ENCODE peak calls at places on chromosomes 4 and X, in four cellular contexts. G, N, X and Z are unnamed samples.

GRCh38 chr4:138681000-138681604 is 334.5 kb upstream of the NOCT start:
- DNase-seq in G (peak; percentile 92), N (peak; percentile 49), X (peak; percentile 54), Z (no peak)

GRCh38 chr4:115433501-115433900 is 320.1 kb upstream of the NDST4 start:
- DNase-seq in G (no peak), N (peak; percentile 43), X (no peak), Z (no peak)

GRCh38 chrX:153477039-153477438 is 6.7 kb upstream of the HAUS7 start:
- DNase-seq in G (peak; percentile 54), N (no peak), X (peak; percentile 79), Z (no peak)

GRCh38 chrX:57519578-57520118 is 72.2 kb upstream of the ZXDB start:
- DNase-seq in G (no peak), N (no peak), X (no peak), Z (no peak)

GRCh38 chrX:17622331-17622730 is 115.0 kb upstream of the SCML1 start:
- DNase-seq in G (no peak), N (no peak), X (no peak), Z (no peak)

GRCh38 chr4:33837043-33837442 is 2407.3 kb downstream of the ARAP2 start:
- DNase-seq in G (peak; percentile 7), N (peak; percentile 28), X (peak; percentile 91), Z (no peak)

GRCh38 chr4:6640292-6641163 is at the start of gene MRFAP1:
- DNase-seq in G (peak; percentile 97), N (peak; percentile 96), X (peak; percentile 96), Z (peak; percentile 98)

GRCh38 chr4:100609810-100610209 is 92.0 kb upstream of the EMCN start:
- DNase-seq in G (no peak), N (no peak), X (no peak), Z (peak; percentile 24)

GRCh38 chrX:121782976-121783375 is 735.6 kb downstream of the GLUD2 start:
- DNase-seq in G (no peak), N (no peak), X (no peak), Z (no peak)

GRCh38 chrX:69424910-69425309 is 79.2 kb upstream of the NALF2 start:
- DNase-seq in G (no peak), N (no peak), X (no peak), Z (no peak)

GRCh38 chrX:97616883-97617510 is 733.3 kb downstream of the RPA4 start:
- DNase-seq in G (peak; percentile 44), N (peak; percentile 83), X (peak; percentile 71), Z (no peak)

GRCh38 chrX:151596282-151596681 is 32.8 kb downstream of the PASD1 start:
- DNase-seq in G (no peak), N (no peak), X (no peak), Z (no peak)

GRCh38 chrX:154526901-154527675 is 11.1 kb upstream of the FAM3A start:
- DNase-seq in G (peak; percentile 90), N (peak; percentile 69), X (peak; percentile 73), Z (peak; percentile 64)

GRCh38 chr4:80036949-80037348 is 36.1 kb downstream of the ANTXR2 start:
- DNase-seq in G (peak; percentile 45), N (no peak), X (peak; percentile 79), Z (no peak)

GRCh38 chr4:184453402-184454160 is 20.8 kb downstream of the IRF2 start:
- DNase-seq in G (peak; percentile 57), N (peak; percentile 68), X (peak; percentile 89), Z (peak; percentile 23)

GRCh38 chr4:48017108-48017527 is 546 bp downstream of the NIPAL1 start:
- DNase-seq in G (peak; percentile 91), N (peak; percentile 96), X (peak; percentile 82), Z (peak; percentile 43)

GRCh38 chr4:172042714-172043114 is 229.5 kb downstream of the GALNTL6 start:
- DNase-seq in G (peak; percentile 51), N (peak; percentile 16), X (peak; percentile 19), Z (no peak)

GRCh38 chr4:138588501-138588900 is 346.4 kb upstream of the SLC7A11 start:
- DNase-seq in G (no peak), N (no peak), X (peak; percentile 5), Z (no peak)

GRCh38 chrX:43405191-43405590 is 250.9 kb upstream of the MAOA start:
- DNase-seq in G (no peak), N (no peak), X (no peak), Z (no peak)

GRCh38 chr4:60463846-60464502 is 736.2 kb upstream of the ADGRL3 start:
- DNase-seq in G (no peak), N (peak; percentile 10), X (peak; percentile 1), Z (no peak)

GRCh38 chrX:55142206-55142918 is 53.5 kb downstream of the PAGE2 start:
- DNase-seq in G (peak; percentile 16), N (no peak), X (no peak), Z (no peak)

GRCh38 chr4:165621983-165622382 is 243.2 kb downstream of the CPE start:
- DNase-seq in G (no peak), N (peak; percentile 40), X (peak; percentile 38), Z (no peak)

GRCh38 chrX:113274801-113275200 is 434.2 kb upstream of the AMOT start:
- DNase-seq in G (no peak), N (no peak), X (peak; percentile 3), Z (no peak)

GRCh38 chrX:44946771-44947170 is 73.8 kb downstream of the KDM6A start:
- DNase-seq in G (no peak), N (peak; percentile 20), X (peak; percentile 23), Z (no peak)

GRCh38 chrX:52574416-52575275 is 57.8 kb upstream of the XAGE1B start:
- DNase-seq in G (peak; percentile 71), N (peak; percentile 46), X (peak; percentile 53), Z (no peak)

GRCh38 chr4:185573651-185574199 is 38.4 kb upstream of the PDLIM3 start:
- DNase-seq in G (peak; percentile 47), N (peak; percentile 71), X (peak; percentile 85), Z (no peak)

GRCh38 chrX:11792461-11793421 is 34.7 kb downstream of the MSL3 start:
- DNase-seq in G (no peak), N (no peak), X (no peak), Z (peak; percentile 85)

GRCh38 chr4:185309770-185310169 is 86.0 kb downstream of the LRP2BP start:
- DNase-seq in G (no peak), N (no peak), X (no peak), Z (peak; percentile 59)

GRCh38 chrX:105636667-105637066 is 185.7 kb upstream of the NRK start:
- DNase-seq in G (no peak), N (peak; percentile 12), X (no peak), Z (no peak)

GRCh38 chr4:108586778-108587177 is 33.6 kb upstream of the RPL34 start:
- DNase-seq in G (no peak), N (no peak), X (no peak), Z (no peak)

GRCh38 chrX:20521245-20521644 is 254.5 kb upstream of the RPS6KA3 start:
- DNase-seq in G (peak; percentile 31), N (peak; percentile 42), X (peak; percentile 69), Z (no peak)

GRCh38 chr4:27714073-27714472 is 853.4 kb downstream of the STIM2 start:
- DNase-seq in G (peak; percentile 24), N (peak; percentile 66), X (peak; percentile 1), Z (no peak)

GRCh38 chrX:7083468-7084396 is 63.8 kb upstream of the STS start:
- DNase-seq in G (no peak), N (peak; percentile 96), X (peak; percentile 99), Z (peak; percentile 80)
- H3K4me3 ChIP-seq in G (no peak overlapping the region), N (no peak overlapping the region), X (no peak overlapping the region), Z (no peak overlapping the region)

GRCh38 chrX:84974803-84975202 is 28.9 kb upstream of the APOOL start:
- DNase-seq in G (no peak), N (no peak), X (no peak), Z (no peak)
- H3K36me3 ChIP-seq in G (no peaks in the 10 kb centered on the region), N (no peaks in the 10 kb centered on the region), X (no peaks in the 10 kb centered on the region), Z (no peaks in the 10 kb centered on the region)

GRCh38 chr4:41213563-41214157 is 682 bp downstream of the APBB2 start:
- DNase-seq in G (peak; percentile 54), N (peak; percentile 20), X (no peak), Z (no peak)

GRCh38 chr4:41209901-41210300 is 4.4 kb downstream of the APBB2 start:
- DNase-seq in G (no peak), N (no peak), X (no peak), Z (no peak)

GRCh38 chr4:41215155-41215554 is 813 bp upstream of the APBB2 start:
- DNase-seq in G (peak; percentile 21), N (no peak), X (no peak), Z (no peak)

GRCh38 chr4:41214158-41215146 is at the start of gene APBB2:
- DNase-seq in G (peak; percentile 98), N (peak; percentile 96), X (peak; percentile 97), Z (peak; percentile 88)

DNA sequence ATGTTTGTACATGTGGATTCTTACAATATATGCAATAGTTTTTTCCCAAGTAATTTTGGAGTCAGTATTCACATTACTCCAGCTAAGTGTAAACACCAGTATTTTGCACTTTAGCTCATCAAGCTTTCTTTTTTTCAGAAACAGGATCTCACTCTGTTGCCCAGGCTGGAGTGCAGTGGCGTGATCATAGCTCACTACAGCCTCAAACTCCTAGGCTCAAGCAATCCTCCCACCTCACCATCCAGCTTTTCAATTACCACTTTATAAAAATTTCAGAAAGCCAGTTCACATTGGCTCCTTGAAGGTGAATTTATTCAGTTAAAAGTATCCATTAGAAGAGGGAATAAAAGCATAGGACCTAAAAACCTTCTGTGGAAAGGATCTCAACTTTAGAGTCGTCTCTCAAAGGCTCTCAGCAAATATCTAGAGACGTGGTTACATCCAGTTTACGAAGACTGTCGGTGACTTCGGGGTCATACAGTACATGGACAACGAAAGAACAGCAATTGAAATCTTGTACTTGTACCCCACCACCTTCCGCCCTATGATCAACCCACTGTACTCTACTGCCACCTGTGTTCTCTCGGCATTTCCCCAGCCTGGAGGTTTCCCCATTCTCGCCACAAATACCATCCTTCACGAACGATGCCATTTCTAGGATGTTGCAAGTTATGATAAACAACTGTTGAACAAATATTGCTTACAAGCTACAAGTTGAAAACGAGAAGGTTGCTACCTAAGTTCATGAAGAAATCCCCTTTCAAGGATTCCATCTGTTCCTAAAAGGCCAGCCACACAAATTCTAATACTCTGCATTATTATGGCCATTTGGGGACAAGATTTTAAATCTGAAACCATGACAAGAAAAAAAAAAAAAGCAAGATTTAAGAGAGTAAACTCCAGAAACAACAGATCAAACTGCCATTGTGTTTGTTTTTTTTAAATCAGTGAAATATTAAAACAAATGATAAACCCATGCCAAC is 1.8 kb downstream of the APBB2 start:
- DNase-seq in G (peak; percentile 76), N (peak; percentile 72), X (peak; percentile 71), Z (no peak)
- H3K4me3 ChIP-seq in G (peak overlapping the region; percentile 88), N (peak overlapping the region; percentile 95), X (peak overlapping the region; percentile 76), Z (peak overlapping the region; percentile 88)

DNA sequence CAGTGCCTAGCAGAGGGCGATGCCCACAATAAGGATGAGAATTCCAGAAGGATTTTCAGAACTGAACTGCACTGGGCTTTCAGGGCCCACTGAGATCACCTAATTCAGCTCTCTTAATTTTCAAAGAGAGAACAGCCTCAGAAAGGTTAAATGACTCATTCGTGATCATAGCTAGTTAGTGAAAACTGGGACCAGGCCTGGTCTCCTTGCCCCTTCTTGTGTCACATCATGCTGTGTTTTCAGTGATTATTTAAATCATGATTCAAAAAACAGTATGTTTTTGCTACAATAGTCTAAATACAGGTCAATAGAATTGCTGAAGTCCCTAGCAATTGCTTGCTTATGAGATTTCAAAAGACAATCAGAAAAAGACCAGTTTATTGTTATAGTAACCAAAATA is 136.4 kb upstream of the PLAC1 start:
- DNase-seq in G (no peak), N (no peak), X (no peak), Z (no peak)
- H3K36me3 ChIP-seq in G (no peaks in the 10 kb centered on the region), N (no peaks in the 10 kb centered on the region), X (no peaks in the 10 kb centered on the region), Z (no peaks in the 10 kb centered on the region)

GRCh38 chrX:630922-631496 is 418 bp downstream of the SHOX start:
- DNase-seq in G (no peak), N (no peak), X (no peak), Z (no peak)
- H3K4me3 ChIP-seq in G (no peak overlapping the region), N (no peak overlapping the region), X (no peak overlapping the region), Z (no peak overlapping the region)

GRCh38 chr4:52836120-52836519 is 26.0 kb upstream of the RASL11B start:
- DNase-seq in G (no peak), N (no peak), X (no peak), Z (no peak)
- H3K36me3 ChIP-seq in G (no peaks in the 10 kb centered on the region), N (no peaks in the 10 kb centered on the region), X (no peaks in the 10 kb centered on the region), Z (no peaks in the 10 kb centered on the region)